ENCODE peak calls at places on chromosomes 7 and 10, in four cellular contexts. One of them, this sample, is unnamed.

GRCh38 chr10:79445708-79446450 is 455 bp upstream of the ZCCHC24 start:
- DNase-seq in cardiac muscle cell: peak
- DNase-seq in GM12878: peak
- DNase-seq in A549: peak
- DNase-seq in this sample: peak

GRCh38 chr10:68154211-68154497 is 44.9 kb downstream of the MYPN start:
- DNase-seq in cardiac muscle cell: peak
- DNase-seq in A549: no peak
- DNase-seq in GM12878: no peak
- DNase-seq in this sample: peak

GRCh38 chr7:42694894-42695553 is 216.8 kb downstream of the C7orf25 start:
- DNase-seq in A549: no peak
- DNase-seq in cardiac muscle cell: no peak
- DNase-seq in GM12878: no peak
- DNase-seq in this sample: no peak

GRCh38 chr10:11560076-11560709 is 51.3 kb downstream of the USP6NL start:
- DNase-seq in A549: no peak
- DNase-seq in GM12878: peak
- DNase-seq in cardiac muscle cell: no peak
- DNase-seq in this sample: no peak

GRCh38 chr7:94420321-94420720 is 25.6 kb downstream of the COL1A2 start:
- DNase-seq in cardiac muscle cell: no peak
- DNase-seq in GM12878: no peak
- DNase-seq in A549: no peak
- DNase-seq in this sample: no peak

GRCh38 chr7:116796471-116796870 is 65.9 kb upstream of the CAPZA2 start:
- DNase-seq in A549: no peak
- DNase-seq in GM12878: no peak
- DNase-seq in cardiac muscle cell: no peak
- DNase-seq in this sample: no peak

GRCh38 chr7:17441557-17441956 is 143.1 kb downstream of the AHR start:
- DNase-seq in GM12878: no peak
- DNase-seq in A549: no peak
- DNase-seq in cardiac muscle cell: no peak
- DNase-seq in this sample: no peak

GRCh38 chr10:7337431-7338171 is 73.2 kb downstream of the SFMBT2 start:
- DNase-seq in cardiac muscle cell: no peak
- DNase-seq in GM12878: no peak
- DNase-seq in A549: no peak
- DNase-seq in this sample: no peak

GRCh38 chr10:101818958-101819633 is 852 bp upstream of the OGA start:
- DNase-seq in A549: no peak
- DNase-seq in GM12878: no peak
- DNase-seq in cardiac muscle cell: no peak
- DNase-seq in this sample: no peak

GRCh38 chr7:134431805-134432204 is 27.1 kb downstream of the AKR1B1 start:
- DNase-seq in cardiac muscle cell: no peak
- DNase-seq in GM12878: no peak
- DNase-seq in A549: no peak
- DNase-seq in this sample: no peak

GRCh38 chr7:88329532-88330463 is 23.1 kb upstream of the STEAP4 start:
- DNase-seq in GM12878: no peak
- DNase-seq in A549: no peak
- DNase-seq in cardiac muscle cell: no peak
- DNase-seq in this sample: no peak

GRCh38 chr10:125114761-125115391 is 45.5 kb downstream of the CTBP2 start:
- DNase-seq in A549: no peak
- DNase-seq in GM12878: no peak
- DNase-seq in cardiac muscle cell: no peak
- DNase-seq in this sample: no peak

GRCh38 chr7:33807779-33808482 is 97.4 kb upstream of the BMPER start:
- DNase-seq in cardiac muscle cell: peak
- DNase-seq in A549: peak
- DNase-seq in GM12878: no peak
- DNase-seq in this sample: no peak

GRCh38 chr10:132994371-132994796 is 52.0 kb upstream of the CFAP46 start:
- DNase-seq in GM12878: no peak
- DNase-seq in cardiac muscle cell: no peak
- DNase-seq in A549: no peak
- DNase-seq in this sample: no peak

GRCh38 chr7:26265061-26265460 is 26.6 kb upstream of the SNX10 start:
- DNase-seq in cardiac muscle cell: no peak
- DNase-seq in GM12878: no peak
- DNase-seq in A549: no peak
- DNase-seq in this sample: no peak

GRCh38 chr10:3761916-3762708 is 22.9 kb downstream of the KLF6 start:
- DNase-seq in GM12878: no peak
- DNase-seq in cardiac muscle cell: no peak
- DNase-seq in A549: no peak
- DNase-seq in this sample: no peak

GRCh38 chr10:75233444-75234016 is 2.2 kb downstream of the COMTD1 start:
- DNase-seq in cardiac muscle cell: peak
- DNase-seq in A549: no peak
- DNase-seq in GM12878: no peak
- DNase-seq in this sample: no peak

GRCh38 chr10:70910486-70911350 is 22.4 kb upstream of the PCBD1 start:
- DNase-seq in cardiac muscle cell: no peak
- DNase-seq in A549: no peak
- DNase-seq in GM12878: no peak
- DNase-seq in this sample: peak

GRCh38 chr7:25316366-25316765 is 88.1 kb upstream of the NPVF start:
- DNase-seq in cardiac muscle cell: no peak
- DNase-seq in A549: no peak
- DNase-seq in GM12878: no peak
- DNase-seq in this sample: no peak

GRCh38 chr10:94617389-94617944 is 66.1 kb upstream of the CYP2C18 start:
- DNase-seq in GM12878: no peak
- DNase-seq in A549: no peak
- DNase-seq in cardiac muscle cell: no peak
- DNase-seq in this sample: no peak

GRCh38 chr10:127210936-127211335 is 14.5 kb upstream of the INSYN2A start:
- DNase-seq in GM12878: no peak
- DNase-seq in A549: no peak
- DNase-seq in cardiac muscle cell: no peak
- DNase-seq in this sample: no peak

GRCh38 chr7:30396379-30396778 is 82.2 kb downstream of the NOD1 start:
- DNase-seq in A549: no peak
- DNase-seq in GM12878: no peak
- DNase-seq in cardiac muscle cell: no peak
- DNase-seq in this sample: no peak

GRCh38 chr10:60140681-60141632 is 234.6 kb upstream of the CCDC6 start:
- DNase-seq in A549: no peak
- DNase-seq in GM12878: no peak
- DNase-seq in cardiac muscle cell: peak
- DNase-seq in this sample: no peak

GRCh38 chr10:68212721-68213352 is 19.1 kb downstream of the ATOH7 start:
- DNase-seq in cardiac muscle cell: peak
- DNase-seq in GM12878: no peak
- DNase-seq in A549: no peak
- DNase-seq in this sample: no peak

GRCh38 chr7:78690174-78690573 is 763.3 kb downstream of the MAGI2 start:
- DNase-seq in cardiac muscle cell: no peak
- DNase-seq in A549: no peak
- DNase-seq in GM12878: no peak
- DNase-seq in this sample: no peak

GRCh38 chr10:75613685-75614587 is 182.5 kb downstream of the LRMDA start:
- DNase-seq in GM12878: no peak
- DNase-seq in cardiac muscle cell: peak
- DNase-seq in A549: no peak
- DNase-seq in this sample: no peak

GRCh38 chr7:98265841-98266271 is 13.8 kb upstream of the TECPR1 start:
- DNase-seq in A549: no peak
- DNase-seq in GM12878: no peak
- DNase-seq in cardiac muscle cell: no peak
- DNase-seq in this sample: no peak

GRCh38 chr7:43585521-43585920 is 2.6 kb downstream of the STK17A start:
- DNase-seq in GM12878: no peak
- DNase-seq in cardiac muscle cell: no peak
- DNase-seq in A549: no peak
- DNase-seq in this sample: no peak

GRCh38 chr10:30781571-30782542 is 152.3 kb upstream of the LYZL2 start:
- DNase-seq in A549: no peak
- DNase-seq in cardiac muscle cell: no peak
- DNase-seq in GM12878: no peak
- DNase-seq in this sample: no peak

GRCh38 chr10:31940839-31941653 is 12.4 kb upstream of the ARHGAP12 start:
- DNase-seq in GM12878: no peak
- DNase-seq in cardiac muscle cell: no peak
- DNase-seq in A549: peak
- DNase-seq in this sample: peak

GRCh38 chr10:335151-335800 is 200.0 kb downstream of the ZMYND11 start:
- DNase-seq in GM12878: no peak
- DNase-seq in A549: peak
- DNase-seq in cardiac muscle cell: no peak
- DNase-seq in this sample: no peak

GRCh38 chr10:116765549-116766162 is 23.3 kb upstream of the HSPA12A start:
- DNase-seq in A549: no peak
- DNase-seq in cardiac muscle cell: no peak
- DNase-seq in GM12878: no peak
- DNase-seq in this sample: no peak

GRCh38 chr7:121081327-121081936 is 92.9 kb downstream of the CPED1 start:
- DNase-seq in A549: peak
- DNase-seq in GM12878: peak
- DNase-seq in cardiac muscle cell: peak
- DNase-seq in this sample: no peak

GRCh38 chr10:11148131-11148530 is 130.5 kb downstream of the CELF2 start:
- DNase-seq in GM12878: no peak
- DNase-seq in A549: no peak
- DNase-seq in cardiac muscle cell: no peak
- DNase-seq in this sample: no peak

GRCh38 chr7:732094-732541 is 5.0 kb upstream of the PRKAR1B start:
- DNase-seq in cardiac muscle cell: peak
- DNase-seq in A549: peak
- DNase-seq in GM12878: no peak
- DNase-seq in this sample: no peak

GRCh38 chr7:154096-154835 is 38.1 kb upstream of the FAM20C start:
- DNase-seq in A549: no peak
- DNase-seq in GM12878: no peak
- DNase-seq in cardiac muscle cell: no peak
- DNase-seq in this sample: peak

GRCh38 chr10:128242641-128243040 is 116.4 kb upstream of the MKI67 start:
- DNase-seq in GM12878: no peak
- DNase-seq in A549: no peak
- DNase-seq in cardiac muscle cell: no peak
- DNase-seq in this sample: no peak

GRCh38 chr7:107501593-107501992 is 31.7 kb downstream of the GPR22 start:
- DNase-seq in GM12878: no peak
- DNase-seq in cardiac muscle cell: peak
- DNase-seq in A549: peak
- DNase-seq in this sample: no peak

GRCh38 chr10:119516381-119517234 is 25.9 kb downstream of the RGS10 start:
- DNase-seq in GM12878: peak
- DNase-seq in A549: no peak
- DNase-seq in cardiac muscle cell: peak
- DNase-seq in this sample: peak

GRCh38 chr7:151631968-151632749 is 112.5 kb upstream of the RHEB start:
- DNase-seq in GM12878: peak
- DNase-seq in cardiac muscle cell: peak
- DNase-seq in A549: peak
- DNase-seq in this sample: peak

GRCh38 chr7:151631149-151631967 is 111.7 kb upstream of the RHEB start:
- DNase-seq in GM12878: peak
- DNase-seq in cardiac muscle cell: peak
- DNase-seq in A549: peak
- DNase-seq in this sample: no peak

GRCh38 chr7:151630349-151630748 is 110.7 kb upstream of the RHEB start:
- DNase-seq in A549: no peak
- DNase-seq in cardiac muscle cell: no peak
- DNase-seq in GM12878: no peak
- DNase-seq in this sample: no peak

GRCh38 chr7:151628846-151629604 is 109.3 kb upstream of the RHEB start:
- DNase-seq in A549: no peak
- DNase-seq in GM12878: no peak
- DNase-seq in cardiac muscle cell: peak
- DNase-seq in this sample: no peak

GRCh38 chr7:151629873-151630272 is 110.2 kb upstream of the RHEB start:
- DNase-seq in GM12878: no peak
- DNase-seq in A549: no peak
- DNase-seq in cardiac muscle cell: peak
- DNase-seq in this sample: no peak
- H3K27ac ChIP-seq in GM12878: no peak
- H3K27ac ChIP-seq in A549: no peak
- H3K27ac ChIP-seq in cardiac muscle cell: peak
- H3K27ac ChIP-seq in this sample: no peak

GRCh38 chr7:82714883-82715282 is 271.3 kb upstream of the CACNA2D1 start:
- DNase-seq in cardiac muscle cell: no peak
- DNase-seq in A549: no peak
- DNase-seq in GM12878: no peak
- DNase-seq in this sample: no peak
- H3K27ac ChIP-seq in cardiac muscle cell: no peak
- H3K27ac ChIP-seq in A549: no peak
- H3K27ac ChIP-seq in GM12878: peak
- H3K27ac ChIP-seq in this sample: no peak

DNA sequence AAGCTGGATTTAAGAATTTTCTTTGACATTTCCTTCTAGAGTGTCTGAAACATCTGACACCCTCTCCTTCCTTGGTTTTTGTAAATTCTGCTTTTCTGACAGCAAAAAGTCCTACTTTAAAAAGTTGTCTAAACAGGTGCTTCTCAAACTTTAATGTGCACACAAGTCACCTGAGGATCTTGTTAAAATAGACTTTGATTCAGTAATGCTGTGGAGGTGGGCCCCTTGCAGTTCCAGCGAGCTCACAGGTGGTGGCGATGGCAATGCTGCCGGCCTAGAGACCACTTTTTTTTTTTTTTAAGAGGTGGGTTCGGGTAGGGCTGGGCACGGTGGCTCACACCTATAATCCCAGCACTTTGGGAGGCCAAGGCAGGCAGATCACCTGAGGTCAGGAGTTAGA is 77.1 kb downstream of the ABCC2 start:
- DNase-seq in A549: no peak
- DNase-seq in cardiac muscle cell: peak
- DNase-seq in GM12878: no peak
- DNase-seq in this sample: no peak
- H3K27ac ChIP-seq in A549: no peak
- H3K27ac ChIP-seq in cardiac muscle cell: no peak
- H3K27ac ChIP-seq in GM12878: no peak
- H3K27ac ChIP-seq in this sample: no peak

GRCh38 chr10:103627111-103627892 is 133.8 kb downstream of the NEURL1 start:
- DNase-seq in cardiac muscle cell: no peak
- DNase-seq in A549: no peak
- DNase-seq in GM12878: no peak
- DNase-seq in this sample: no peak
- H3K27ac ChIP-seq in cardiac muscle cell: no peak
- H3K27ac ChIP-seq in A549: no peak
- H3K27ac ChIP-seq in GM12878: no peak
- H3K27ac ChIP-seq in this sample: no peak